ENCODE peak calls at places on chromosomes 16 and 17, in five cellular contexts. G is A549, P is sigmoid colon, V is upper lobe of left lung, I is ovary. C is an unnamed sample. For H3K9me3, the result is how much of the 10 kb centered on the place peaks cover.

GRCh38 chr17:67469208-67469980 is 92.3 kb downstream of the PITPNC1 start:
- DNase-seq in V (no peak), G (no peak), P (no peak), I (no peak), C (no peak)

GRCh38 chr17:48025040-48025903 is 12.3 kb downstream of the COPZ2 start:
- DNase-seq in V (peak), P (peak), I (peak), G (peak), C (peak)

GRCh38 chr17:45405250-45406086 is 27.2 kb downstream of the ARHGAP27 start:
- DNase-seq in P (no peak), V (no peak), G (peak), I (no peak), C (no peak)

GRCh38 chr16:83623091-83623730 is 184.6 kb upstream of the HSBP1 start:
- DNase-seq in I (no peak), P (no peak), V (no peak), G (no peak), C (no peak)

GRCh38 chr17:31390748-31391495 is 553 bp upstream of the RAB11FIP4 start:
- DNase-seq in V (peak), I (no peak), G (no peak), P (no peak), C (peak)

GRCh38 chr17:80717661-80718060 is 173.0 kb downstream of the RPTOR start:
- DNase-seq in P (no peak), V (no peak), I (no peak), G (no peak), C (no peak)

GRCh38 chr17:80817861-80818260 is 173.8 kb upstream of the CHMP6 start:
- DNase-seq in V (no peak), I (no peak), G (no peak), P (peak), C (no peak)

GRCh38 chr17:34081269-34081668 is 173.8 kb upstream of the CCL2 start:
- DNase-seq in I (no peak), V (no peak), G (peak), P (no peak), C (no peak)

GRCh38 chr17:18106211-18106610 is 2.3 kb upstream of the MYO15A start:
- DNase-seq in V (no peak), G (no peak), I (no peak), P (no peak), C (no peak)

GRCh38 chr16:69924777-69925191 is 26.4 kb upstream of the CLEC18A start:
- DNase-seq in V (no peak), P (peak), G (no peak), I (peak), C (no peak)

GRCh38 chr16:28011223-28011622 is 52.3 kb downstream of the GSG1L start:
- DNase-seq in I (no peak), P (no peak), V (no peak), G (no peak), C (no peak)

GRCh38 chr17:50686494-50687199 is 21.1 kb downstream of the ANKRD40 start:
- DNase-seq in P (peak), G (peak), I (peak), V (peak), C (peak)

GRCh38 chr17:81385320-81386111 is 9.7 kb upstream of the BAHCC1 start:
- DNase-seq in G (no peak), P (peak), V (no peak), I (peak), C (no peak)

GRCh38 chr16:67539691-67540635 is 11.3 kb downstream of the RIPOR1 start:
- DNase-seq in V (no peak), G (no peak), I (peak), P (no peak), C (no peak)

GRCh38 chr17:50274142-50274944 is at the start of gene TMEM92:
- DNase-seq in I (peak), V (peak), P (no peak), G (peak), C (peak)

GRCh38 chr17:3888343-3889171 is 4.3 kb downstream of the CAMKK1 start:
- DNase-seq in I (peak), P (peak), G (no peak), V (no peak), C (peak)

GRCh38 chr17:2071421-2072281 is 16.7 kb downstream of the HIC1 start:
- DNase-seq in P (peak), I (peak), V (no peak), G (no peak), C (no peak)

GRCh38 chr17:40483679-40484078 is 17.7 kb downstream of the TNS4 start:
- DNase-seq in I (no peak), P (no peak), V (no peak), G (no peak), C (no peak)

GRCh38 chr17:8015236-8015956 is 13.0 kb downstream of the GUCY2D start:
- DNase-seq in P (peak), G (no peak), I (no peak), V (no peak), C (no peak)

GRCh38 chr17:16460796-16461605 is 31.0 kb downstream of the LRRC75A start:
- DNase-seq in P (no peak), V (no peak), I (no peak), G (no peak), C (no peak)

GRCh38 chr17:40530531-40530987 is 29.1 kb upstream of the TNS4 start:
- DNase-seq in G (no peak), V (no peak), P (peak), I (no peak), C (no peak)

GRCh38 chr17:75487351-75488070 is 27.8 kb downstream of the CASKIN2 start:
- DNase-seq in V (peak), G (no peak), P (peak), I (no peak), C (no peak)

GRCh38 chr16:56260378-56260987 is 69.2 kb downstream of the GNAO1 start:
- DNase-seq in V (no peak), I (no peak), G (no peak), P (peak), C (no peak)
- H3K27ac ChIP-seq in V (no peak), I (no peak), G (no peak), P (peak), C (peak)

DNA sequence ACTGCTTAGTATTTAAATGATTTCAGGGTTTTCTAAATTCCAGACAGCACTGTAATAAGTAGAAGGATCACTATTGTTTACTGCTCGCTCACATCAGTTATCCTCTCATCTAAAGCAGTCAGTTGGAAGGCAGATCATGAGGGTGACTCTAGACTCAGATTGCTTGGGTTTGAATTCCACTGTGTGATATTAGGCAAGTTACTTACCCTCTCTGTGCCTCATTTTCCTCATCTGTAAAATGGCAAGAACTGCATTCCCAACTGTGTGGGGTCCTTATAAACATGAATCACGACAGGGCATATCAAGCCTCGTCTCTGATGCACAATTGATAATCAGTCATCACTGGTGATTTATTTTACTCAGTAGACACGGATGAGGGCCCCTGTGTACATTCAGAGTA is 15.1 kb downstream of the CLUAP1 start:
- DNase-seq in I (no peak), G (no peak), P (no peak), V (no peak), C (no peak)
- TF ChIP-seq EP300 in I (no peak), G (no peak), P (no peak), V (no peak), C (no peak)

GRCh38 chr17:27089929-27090247 is 204.0 kb upstream of the WSB1 start:
- DNase-seq in G (no peak), I (no peak), V (no peak), P (no peak), C (no peak)
- H3K9me3 ChIP-seq in G (under half), I (under half), V (under half), P (under half), C (under half)

GRCh38 chr17:42603318-42603717 is 5.9 kb downstream of the RETREG3 start:
- DNase-seq in V (no peak), I (no peak), P (no peak), G (no peak), C (no peak)
- H3K27ac ChIP-seq in V (no peak), I (no peak), P (no peak), G (no peak), C (no peak)